ENCODE peak calls at places on chromosomes 16 and 17, in eight cellular contexts. One of them, this sample, is unnamed.

GRCh38 chr17:79814966-79815835 is 18.3 kb upstream of the CBX8 start:
- DNase-seq in NCI-H774: no peak
- DNase-seq in CD4-positive, alpha-beta T cell: no peak
- DNase-seq in IMR-90: no peak
- DNase-seq in T-cell: no peak
- DNase-seq in skeletal muscle cell: no peak
- DNase-seq in COR-L47: no peak
- DNase-seq in OCI-LY7: no peak
- DNase-seq in this sample: no peak

GRCh38 chr17:2419526-2419925 is 18.7 kb upstream of the MNT start:
- DNase-seq in COR-L47: no peak
- DNase-seq in IMR-90: no peak
- DNase-seq in skeletal muscle cell: no peak
- DNase-seq in CD4-positive, alpha-beta T cell: no peak
- DNase-seq in T-cell: no peak
- DNase-seq in NCI-H774: no peak
- DNase-seq in OCI-LY7: no peak
- DNase-seq in this sample: no peak

GRCh38 chr16:57167951-57168350 is 17.9 kb downstream of the PSME3IP1 start:
- DNase-seq in T-cell: peak; percentile 13
- DNase-seq in CD4-positive, alpha-beta T cell: no peak
- DNase-seq in skeletal muscle cell: peak; percentile 52
- DNase-seq in NCI-H774: no peak
- DNase-seq in IMR-90: peak; percentile 83
- DNase-seq in OCI-LY7: peak; percentile 84
- DNase-seq in COR-L47: peak; percentile 45
- DNase-seq in this sample: peak; percentile 45

GRCh38 chr17:74484066-74484465 is 17.6 kb downstream of the CD300A start:
- DNase-seq in COR-L47: no peak
- DNase-seq in skeletal muscle cell: no peak
- DNase-seq in CD4-positive, alpha-beta T cell: no peak
- DNase-seq in T-cell: no peak
- DNase-seq in OCI-LY7: no peak
- DNase-seq in NCI-H774: no peak
- DNase-seq in IMR-90: no peak
- DNase-seq in this sample: no peak

GRCh38 chr17:40522250-40522960 is 21.0 kb upstream of the TNS4 start:
- DNase-seq in T-cell: no peak
- DNase-seq in OCI-LY7: no peak
- DNase-seq in NCI-H774: no peak
- DNase-seq in IMR-90: peak; percentile 67
- DNase-seq in skeletal muscle cell: peak; percentile 69
- DNase-seq in COR-L47: no peak
- DNase-seq in CD4-positive, alpha-beta T cell: no peak
- DNase-seq in this sample: no peak

GRCh38 chr17:76957600-76958464 is 89.6 kb downstream of the MGAT5B start:
- DNase-seq in IMR-90: peak; percentile 21
- DNase-seq in T-cell: no peak
- DNase-seq in skeletal muscle cell: no peak
- DNase-seq in NCI-H774: no peak
- DNase-seq in OCI-LY7: peak; percentile 89
- DNase-seq in CD4-positive, alpha-beta T cell: no peak
- DNase-seq in COR-L47: no peak
- DNase-seq in this sample: no peak

GRCh38 chr17:75685508-75685907 is 18.4 kb downstream of the SAP30BP start:
- DNase-seq in T-cell: no peak
- DNase-seq in skeletal muscle cell: no peak
- DNase-seq in IMR-90: no peak
- DNase-seq in NCI-H774: no peak
- DNase-seq in OCI-LY7: no peak
- DNase-seq in COR-L47: no peak
- DNase-seq in CD4-positive, alpha-beta T cell: no peak
- DNase-seq in this sample: no peak

GRCh38 chr17:17422217-17422610 is 54.6 kb upstream of the MED9 start:
- DNase-seq in OCI-LY7: no peak
- DNase-seq in COR-L47: no peak
- DNase-seq in IMR-90: no peak
- DNase-seq in skeletal muscle cell: no peak
- DNase-seq in T-cell: no peak
- DNase-seq in CD4-positive, alpha-beta T cell: no peak
- DNase-seq in NCI-H774: no peak
- DNase-seq in this sample: no peak

GRCh38 chr17:74760404-74761105 is 12.1 kb downstream of the NHERF1 start:
- DNase-seq in NCI-H774: no peak
- DNase-seq in CD4-positive, alpha-beta T cell: no peak
- DNase-seq in T-cell: no peak
- DNase-seq in IMR-90: no peak
- DNase-seq in OCI-LY7: no peak
- DNase-seq in COR-L47: no peak
- DNase-seq in skeletal muscle cell: no peak
- DNase-seq in this sample: no peak

GRCh38 chr17:72969293-72969692 is 123.2 kb downstream of the SLC39A11 start:
- DNase-seq in T-cell: no peak
- DNase-seq in NCI-H774: no peak
- DNase-seq in IMR-90: no peak
- DNase-seq in COR-L47: no peak
- DNase-seq in skeletal muscle cell: no peak
- DNase-seq in OCI-LY7: no peak
- DNase-seq in CD4-positive, alpha-beta T cell: no peak
- DNase-seq in this sample: no peak

GRCh38 chr16:89046491-89046890 is 47.2 kb upstream of the ACSF3 start:
- DNase-seq in OCI-LY7: no peak
- DNase-seq in IMR-90: no peak
- DNase-seq in COR-L47: no peak
- DNase-seq in skeletal muscle cell: no peak
- DNase-seq in NCI-H774: no peak
- DNase-seq in CD4-positive, alpha-beta T cell: no peak
- DNase-seq in T-cell: no peak
- DNase-seq in this sample: no peak

GRCh38 chr17:20925091-20925490 is 117.7 kb downstream of the USP22 start:
- DNase-seq in IMR-90: peak; percentile 60
- DNase-seq in OCI-LY7: no peak
- DNase-seq in T-cell: no peak
- DNase-seq in NCI-H774: no peak
- DNase-seq in skeletal muscle cell: peak; percentile 15
- DNase-seq in CD4-positive, alpha-beta T cell: no peak
- DNase-seq in COR-L47: no peak
- DNase-seq in this sample: no peak

GRCh38 chr17:5361426-5361825 is 58.0 kb downstream of the NUP88 start:
- DNase-seq in T-cell: no peak
- DNase-seq in COR-L47: no peak
- DNase-seq in CD4-positive, alpha-beta T cell: no peak
- DNase-seq in OCI-LY7: no peak
- DNase-seq in NCI-H774: no peak
- DNase-seq in skeletal muscle cell: no peak
- DNase-seq in IMR-90: no peak
- DNase-seq in this sample: no peak

GRCh38 chr16:11781773-11782172 is 15.3 kb downstream of the ZC3H7A start:
- DNase-seq in IMR-90: no peak
- DNase-seq in T-cell: no peak
- DNase-seq in OCI-LY7: peak; percentile 76
- DNase-seq in NCI-H774: no peak
- DNase-seq in CD4-positive, alpha-beta T cell: no peak
- DNase-seq in skeletal muscle cell: no peak
- DNase-seq in COR-L47: peak; percentile 20
- DNase-seq in this sample: no peak

GRCh38 chr17:67157732-67158639 is 87.0 kb downstream of the HELZ start:
- DNase-seq in OCI-LY7: peak; percentile 39
- DNase-seq in CD4-positive, alpha-beta T cell: no peak
- DNase-seq in NCI-H774: peak; percentile 65
- DNase-seq in COR-L47: peak; percentile 32
- DNase-seq in IMR-90: peak; percentile 57
- DNase-seq in skeletal muscle cell: peak; percentile 32
- DNase-seq in T-cell: no peak
- DNase-seq in this sample: no peak

GRCh38 chr16:6081320-6081976 is 983.9 kb upstream of the EEF2KMT start:
- DNase-seq in COR-L47: no peak
- DNase-seq in T-cell: no peak
- DNase-seq in CD4-positive, alpha-beta T cell: no peak
- DNase-seq in NCI-H774: no peak
- DNase-seq in IMR-90: no peak
- DNase-seq in skeletal muscle cell: no peak
- DNase-seq in OCI-LY7: peak; percentile 36
- DNase-seq in this sample: no peak

GRCh38 chr16:46830902-46831647 is at the start of gene C16orf87:
- DNase-seq in COR-L47: peak; percentile 93
- DNase-seq in IMR-90: peak; percentile 92
- DNase-seq in CD4-positive, alpha-beta T cell: peak; percentile 85
- DNase-seq in NCI-H774: peak; percentile 95
- DNase-seq in skeletal muscle cell: peak; percentile 68
- DNase-seq in T-cell: peak; percentile 88
- DNase-seq in OCI-LY7: peak; percentile 96
- DNase-seq in this sample: peak; percentile 96

GRCh38 chr17:27817731-27818130 is 17.4 kb upstream of the NOS2 start:
- DNase-seq in OCI-LY7: no peak
- DNase-seq in CD4-positive, alpha-beta T cell: no peak
- DNase-seq in IMR-90: peak; percentile 7
- DNase-seq in skeletal muscle cell: no peak
- DNase-seq in COR-L47: no peak
- DNase-seq in NCI-H774: no peak
- DNase-seq in T-cell: no peak
- DNase-seq in this sample: peak; percentile 55

GRCh38 chr16:76176153-76176552 is 101.0 kb upstream of the CNTNAP4 start:
- DNase-seq in OCI-LY7: no peak
- DNase-seq in NCI-H774: no peak
- DNase-seq in skeletal muscle cell: no peak
- DNase-seq in COR-L47: no peak
- DNase-seq in IMR-90: no peak
- DNase-seq in CD4-positive, alpha-beta T cell: no peak
- DNase-seq in T-cell: no peak
- DNase-seq in this sample: no peak

GRCh38 chr16:57533618-57534336 is 2.6 kb downstream of the CCDC102A start:
- DNase-seq in IMR-90: no peak
- DNase-seq in NCI-H774: no peak
- DNase-seq in COR-L47: no peak
- DNase-seq in skeletal muscle cell: no peak
- DNase-seq in CD4-positive, alpha-beta T cell: no peak
- DNase-seq in OCI-LY7: no peak
- DNase-seq in T-cell: peak; percentile 38
- DNase-seq in this sample: no peak

GRCh38 chr17:17685775-17686291 is 4.6 kb downstream of the RAI1 start:
- DNase-seq in OCI-LY7: no peak
- DNase-seq in NCI-H774: no peak
- DNase-seq in skeletal muscle cell: no peak
- DNase-seq in CD4-positive, alpha-beta T cell: no peak
- DNase-seq in COR-L47: no peak
- DNase-seq in T-cell: no peak
- DNase-seq in IMR-90: peak; percentile 91
- DNase-seq in this sample: no peak

GRCh38 chr17:49482144-49482817 is 12.8 kb upstream of the NGFR start:
- DNase-seq in T-cell: no peak
- DNase-seq in NCI-H774: no peak
- DNase-seq in skeletal muscle cell: no peak
- DNase-seq in OCI-LY7: no peak
- DNase-seq in COR-L47: no peak
- DNase-seq in IMR-90: peak; percentile 16
- DNase-seq in CD4-positive, alpha-beta T cell: no peak
- DNase-seq in this sample: no peak

GRCh38 chr17:27473748-27474609 is 17.7 kb downstream of the KSR1 start:
- DNase-seq in skeletal muscle cell: no peak
- DNase-seq in OCI-LY7: peak; percentile 52
- DNase-seq in CD4-positive, alpha-beta T cell: no peak
- DNase-seq in NCI-H774: no peak
- DNase-seq in COR-L47: no peak
- DNase-seq in IMR-90: no peak
- DNase-seq in T-cell: peak; percentile 35
- DNase-seq in this sample: peak; percentile 85

GRCh38 chr17:37322826-37323561 is 52.8 kb upstream of the C17orf78 start:
- DNase-seq in NCI-H774: no peak
- DNase-seq in skeletal muscle cell: no peak
- DNase-seq in CD4-positive, alpha-beta T cell: no peak
- DNase-seq in T-cell: no peak
- DNase-seq in OCI-LY7: no peak
- DNase-seq in COR-L47: no peak
- DNase-seq in IMR-90: no peak
- DNase-seq in this sample: no peak

GRCh38 chr17:77634710-77635109 is 323.8 kb upstream of the TNRC6C start:
- DNase-seq in COR-L47: no peak
- DNase-seq in T-cell: no peak
- DNase-seq in skeletal muscle cell: no peak
- DNase-seq in OCI-LY7: peak; percentile 20
- DNase-seq in IMR-90: no peak
- DNase-seq in NCI-H774: no peak
- DNase-seq in CD4-positive, alpha-beta T cell: no peak
- DNase-seq in this sample: no peak

GRCh38 chr17:79707931-79708891 is 22.5 kb upstream of the ENPP7 start:
- DNase-seq in IMR-90: peak; percentile 38
- DNase-seq in COR-L47: peak; percentile 19
- DNase-seq in skeletal muscle cell: no peak
- DNase-seq in CD4-positive, alpha-beta T cell: peak; percentile 32
- DNase-seq in NCI-H774: peak; percentile 25
- DNase-seq in OCI-LY7: peak; percentile 71
- DNase-seq in T-cell: peak; percentile 54
- DNase-seq in this sample: no peak

GRCh38 chr17:79699386-79700036 is 31.2 kb upstream of the ENPP7 start:
- DNase-seq in T-cell: no peak
- DNase-seq in CD4-positive, alpha-beta T cell: no peak
- DNase-seq in OCI-LY7: no peak
- DNase-seq in IMR-90: no peak
- DNase-seq in NCI-H774: no peak
- DNase-seq in skeletal muscle cell: no peak
- DNase-seq in COR-L47: no peak
- DNase-seq in this sample: no peak

GRCh38 chr16:519425-519824 is 8.1 kb upstream of the CAPN15 start:
- DNase-seq in NCI-H774: no peak
- DNase-seq in CD4-positive, alpha-beta T cell: no peak
- DNase-seq in IMR-90: no peak
- DNase-seq in COR-L47: no peak
- DNase-seq in skeletal muscle cell: no peak
- DNase-seq in T-cell: no peak
- DNase-seq in OCI-LY7: no peak
- DNase-seq in this sample: no peak

GRCh38 chr16:47826070-47826469 is 329.7 kb downstream of the ABCC12 start:
- DNase-seq in COR-L47: no peak
- DNase-seq in skeletal muscle cell: no peak
- DNase-seq in T-cell: no peak
- DNase-seq in OCI-LY7: no peak
- DNase-seq in CD4-positive, alpha-beta T cell: no peak
- DNase-seq in IMR-90: no peak
- DNase-seq in NCI-H774: no peak
- DNase-seq in this sample: no peak